ENCODE peak calls at places on chromosomes 5 and 9, in five cellular contexts. One of them, this sample, is unnamed.

GRCh38 chr9:131235480-131235851 is 40.8 kb downstream of the FAM78A start:
- DNase-seq in endodermal cell: peak; percentile 30
- DNase-seq in heart left ventricle: no peak
- DNase-seq in psoas muscle: no peak
- DNase-seq in cardiac muscle cell: peak; percentile 87
- DNase-seq in this sample: no peak

GRCh38 chr5:154858972-154859950 is 834 bp downstream of the CNOT8 start:
- DNase-seq in psoas muscle: no peak
- DNase-seq in cardiac muscle cell: no peak
- DNase-seq in heart left ventricle: no peak
- DNase-seq in endodermal cell: peak; percentile 54
- DNase-seq in this sample: no peak

GRCh38 chr9:100150209-100150608 is 51.2 kb downstream of the INVS start:
- DNase-seq in heart left ventricle: no peak
- DNase-seq in psoas muscle: no peak
- DNase-seq in endodermal cell: no peak
- DNase-seq in cardiac muscle cell: no peak
- DNase-seq in this sample: no peak

GRCh38 chr5:32600057-32600622 is 14.8 kb downstream of the SUB1 start:
- DNase-seq in psoas muscle: no peak
- DNase-seq in heart left ventricle: no peak
- DNase-seq in cardiac muscle cell: no peak
- DNase-seq in endodermal cell: no peak
- DNase-seq in this sample: no peak

GRCh38 chr5:74772359-74772758 is 5.3 kb downstream of the NSA2 start:
- DNase-seq in psoas muscle: no peak
- DNase-seq in endodermal cell: no peak
- DNase-seq in cardiac muscle cell: no peak
- DNase-seq in heart left ventricle: no peak
- DNase-seq in this sample: no peak

GRCh38 chr9:23538604-23539003 is 287.4 kb downstream of the ELAVL2 start:
- DNase-seq in endodermal cell: no peak
- DNase-seq in cardiac muscle cell: no peak
- DNase-seq in heart left ventricle: no peak
- DNase-seq in psoas muscle: no peak
- DNase-seq in this sample: no peak

GRCh38 chr5:95879661-95880060 is 57.1 kb upstream of the GLRX start:
- DNase-seq in cardiac muscle cell: no peak
- DNase-seq in psoas muscle: no peak
- DNase-seq in endodermal cell: no peak
- DNase-seq in heart left ventricle: no peak
- DNase-seq in this sample: no peak

GRCh38 chr9:117278020-117278419 is 136.8 kb downstream of the ASTN2 start:
- DNase-seq in endodermal cell: no peak
- DNase-seq in psoas muscle: no peak
- DNase-seq in heart left ventricle: no peak
- DNase-seq in cardiac muscle cell: no peak
- DNase-seq in this sample: no peak

GRCh38 chr9:109972026-109973005 is 192.3 kb downstream of the PALM2AKAP2 start:
- DNase-seq in cardiac muscle cell: no peak
- DNase-seq in psoas muscle: no peak
- DNase-seq in heart left ventricle: no peak
- DNase-seq in endodermal cell: no peak
- DNase-seq in this sample: no peak

GRCh38 chr5:66197764-66198405 is 53.8 kb downstream of the SREK1 start:
- DNase-seq in cardiac muscle cell: no peak
- DNase-seq in psoas muscle: no peak
- DNase-seq in heart left ventricle: no peak
- DNase-seq in endodermal cell: peak; percentile 61
- DNase-seq in this sample: no peak

GRCh38 chr5:90675222-90675621 is 116.6 kb downstream of the ADGRV1 start:
- DNase-seq in psoas muscle: no peak
- DNase-seq in cardiac muscle cell: no peak
- DNase-seq in heart left ventricle: no peak
- DNase-seq in endodermal cell: no peak
- DNase-seq in this sample: no peak

GRCh38 chr9:90612957-90613356 is 29.7 kb downstream of the DIRAS2 start:
- DNase-seq in heart left ventricle: no peak
- DNase-seq in endodermal cell: no peak
- DNase-seq in psoas muscle: no peak
- DNase-seq in cardiac muscle cell: no peak
- DNase-seq in this sample: no peak

GRCh38 chr5:61394078-61394701 is 62.1 kb downstream of the ZSWIM6 start:
- DNase-seq in cardiac muscle cell: no peak
- DNase-seq in heart left ventricle: no peak
- DNase-seq in endodermal cell: no peak
- DNase-seq in psoas muscle: no peak
- DNase-seq in this sample: no peak

GRCh38 chr5:32869216-32869615 is 158.1 kb downstream of the NPR3 start:
- DNase-seq in endodermal cell: no peak
- DNase-seq in cardiac muscle cell: no peak
- DNase-seq in heart left ventricle: no peak
- DNase-seq in psoas muscle: no peak
- DNase-seq in this sample: no peak

DNA sequence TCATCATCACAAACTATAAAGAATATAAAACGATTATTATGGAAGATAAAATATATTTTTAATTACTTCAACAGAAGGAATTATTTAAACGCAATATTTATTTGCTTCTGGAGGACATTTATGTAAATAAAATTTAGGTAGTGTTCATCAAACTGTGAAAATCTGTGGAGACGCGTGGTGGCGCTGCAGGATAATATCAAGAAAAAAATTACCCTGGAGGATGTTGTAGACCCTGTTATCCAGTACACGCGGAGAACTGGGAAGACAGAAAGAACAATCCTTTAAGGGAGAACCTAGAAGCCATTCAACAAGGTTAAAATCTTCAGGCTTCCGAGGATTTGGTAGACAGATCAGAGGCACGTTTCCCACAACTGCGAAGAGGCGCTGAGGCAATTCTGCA is at the start of gene PCDHB12:
- DNase-seq in endodermal cell: peak; percentile 70
- DNase-seq in heart left ventricle: no peak
- DNase-seq in psoas muscle: no peak
- DNase-seq in cardiac muscle cell: peak; percentile 49
- DNase-seq in this sample: no peak
- H3K9me3 ChIP-seq in endodermal cell: no peaks in the 10 kb centered on the region
- H3K9me3 ChIP-seq in heart left ventricle: peaks cover 30% of the 10 kb centered on the region
- H3K9me3 ChIP-seq in psoas muscle: peaks cover 3% of the 10 kb centered on the region
- H3K9me3 ChIP-seq in cardiac muscle cell: peaks cover 3% of the 10 kb centered on the region
- H3K9me3 ChIP-seq in this sample: peaks cover 4% of the 10 kb centered on the region

GRCh38 chr5:146751781-146752401 is 126.7 kb downstream of the PPP2R2B start:
- DNase-seq in cardiac muscle cell: no peak
- DNase-seq in heart left ventricle: no peak
- DNase-seq in endodermal cell: no peak
- DNase-seq in psoas muscle: no peak
- DNase-seq in this sample: no peak

GRCh38 chr5:146755781-146756180 is 122.8 kb downstream of the PPP2R2B start:
- DNase-seq in endodermal cell: no peak
- DNase-seq in cardiac muscle cell: no peak
- DNase-seq in psoas muscle: no peak
- DNase-seq in heart left ventricle: no peak
- DNase-seq in this sample: no peak

GRCh38 chr5:146751054-146751453 is 127.5 kb downstream of the PPP2R2B start:
- DNase-seq in heart left ventricle: no peak
- DNase-seq in cardiac muscle cell: no peak
- DNase-seq in endodermal cell: no peak
- DNase-seq in psoas muscle: no peak
- DNase-seq in this sample: no peak

GRCh38 chr5:146754621-146755020 is 123.9 kb downstream of the PPP2R2B start:
- DNase-seq in endodermal cell: no peak
- DNase-seq in cardiac muscle cell: no peak
- DNase-seq in heart left ventricle: no peak
- DNase-seq in psoas muscle: no peak
- DNase-seq in this sample: no peak

DNA sequence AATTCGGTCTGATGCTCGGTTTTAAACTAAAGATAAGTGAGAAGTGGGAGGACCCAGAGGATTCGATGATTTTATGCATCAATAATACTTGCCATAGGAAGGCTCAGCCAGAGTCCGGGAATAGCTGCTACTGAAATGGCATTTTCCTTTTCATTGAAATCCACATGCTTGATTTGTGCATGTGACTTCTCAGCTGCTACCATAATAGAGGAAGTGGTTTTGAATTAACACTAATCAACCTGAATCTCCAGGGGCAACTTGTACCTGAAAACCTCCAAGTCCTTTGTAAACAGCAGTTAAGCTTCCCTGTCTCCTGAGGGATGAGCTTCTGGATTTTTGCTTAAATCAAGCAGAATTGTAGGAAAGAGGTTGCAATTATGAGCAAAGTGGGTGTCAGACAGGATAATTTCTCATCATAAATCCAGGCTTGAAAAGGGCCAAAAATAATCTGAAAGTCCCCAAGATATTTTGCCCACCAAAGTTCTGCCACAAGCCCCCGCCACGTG is 124.9 kb downstream of the PPP2R2B start:
- DNase-seq in psoas muscle: no peak
- DNase-seq in cardiac muscle cell: no peak
- DNase-seq in heart left ventricle: no peak
- DNase-seq in endodermal cell: no peak
- DNase-seq in this sample: no peak
- H3K27ac ChIP-seq in psoas muscle: no peak overlapping the region
- H3K27ac ChIP-seq in cardiac muscle cell: no peak overlapping the region
- H3K27ac ChIP-seq in heart left ventricle: no peak overlapping the region
- H3K27ac ChIP-seq in endodermal cell: no peak overlapping the region
- H3K27ac ChIP-seq in this sample: no peak overlapping the region

GRCh38 chr5:36724429-36725332 is 118.3 kb downstream of the SLC1A3 start:
- DNase-seq in endodermal cell: peak; percentile 69
- DNase-seq in psoas muscle: peak; percentile 56
- DNase-seq in cardiac muscle cell: no peak
- DNase-seq in heart left ventricle: peak; percentile 67
- DNase-seq in this sample: no peak
- H3K4me1 ChIP-seq in endodermal cell: no peaks in the 10 kb centered on the region
- H3K4me1 ChIP-seq in psoas muscle: no peaks in the 10 kb centered on the region
- H3K4me1 ChIP-seq in cardiac muscle cell: no peaks in the 10 kb centered on the region
- H3K4me1 ChIP-seq in heart left ventricle: peaks cover 35% of the 10 kb centered on the region
- H3K4me1 ChIP-seq in this sample: no peaks in the 10 kb centered on the region

GRCh38 chr9:40913096-40913719 is 215.3 kb downstream of the FOXD4L6 start:
- DNase-seq in heart left ventricle: no peak
- DNase-seq in endodermal cell: no peak
- DNase-seq in cardiac muscle cell: no peak
- DNase-seq in psoas muscle: no peak
- DNase-seq in this sample: no peak
- H3K9me3 ChIP-seq in heart left ventricle: peaks cover 90% of the 10 kb centered on the region
- H3K9me3 ChIP-seq in endodermal cell: peaks cover 78% of the 10 kb centered on the region
- H3K9me3 ChIP-seq in cardiac muscle cell: peaks cover 35% of the 10 kb centered on the region
- H3K9me3 ChIP-seq in psoas muscle: peaks cover 84% of the 10 kb centered on the region
- H3K9me3 ChIP-seq in this sample: peaks cover 7% of the 10 kb centered on the region

GRCh38 chr5:107806271-107806670 is 135.5 kb upstream of the EFNA5 start:
- DNase-seq in endodermal cell: no peak
- DNase-seq in heart left ventricle: no peak
- DNase-seq in cardiac muscle cell: no peak
- DNase-seq in psoas muscle: no peak
- DNase-seq in this sample: no peak
- H3K27ac ChIP-seq in endodermal cell: peak overlapping the region; percentile 16
- H3K27ac ChIP-seq in heart left ventricle: no peak overlapping the region
- H3K27ac ChIP-seq in cardiac muscle cell: no peak overlapping the region
- H3K27ac ChIP-seq in psoas muscle: no peak overlapping the region
- H3K27ac ChIP-seq in this sample: no peak overlapping the region

This sample was measured in RWPE2.